ENCODE peak calls at places on chromosomes 2 and 18, in five cellular contexts. A is stimulated activated CD4-positive, alpha-beta T cell treated with anti-CD3 and anti-CD28 coated beads, TNF-alpha, amount 100 ng/mL, for 48 hours; U is stimulated activated CD8-positive, alpha-beta memory T cell treated with anti-CD3 and anti-CD28 coated beads, Interleukin-4, amount 100 ng/mL, for 4 hours; X is right cardiac atrium; D is epithelial cell of esophagus. O is an unnamed sample.

GRCh38 chr2:228318218-228318617 is 136.7 kb upstream of the SPHKAP start:
- DNase-seq in D (peak), X (no peak), A (no peak), U (no peak), O (peak)

GRCh38 chr2:223824301-223824700 is 13.1 kb downstream of the AP1S3 start:
- DNase-seq in D (no peak), A (no peak), U (no peak), X (no peak), O (no peak)

GRCh38 chr2:221255862-221256261 is 316.2 kb downstream of the EPHA4 start:
- DNase-seq in D (no peak), A (no peak), U (no peak), X (no peak), O (no peak)

GRCh38 chr18:62832282-62832681 is 116.9 kb downstream of the PHLPP1 start:
- DNase-seq in U (no peak), X (no peak), A (no peak), D (no peak), O (no peak)

GRCh38 chr2:12227941-12228608 is 481.6 kb downstream of the LPIN1 start:
- DNase-seq in U (no peak), X (no peak), D (no peak), A (no peak), O (peak)

GRCh38 chr2:96798733-96799622 is 17.1 kb upstream of the CNNM3 start:
- DNase-seq in U (no peak), A (no peak), D (no peak), X (no peak), O (no peak)

GRCh38 chr2:207474871-207475485 is 54.8 kb upstream of the CREB1 start:
- DNase-seq in A (peak), X (no peak), D (peak), U (no peak), O (peak)

GRCh38 chr2:240820607-240821428 is 799 bp upstream of the KIF1A start:
- DNase-seq in X (no peak), A (no peak), D (no peak), U (no peak), O (no peak)

GRCh38 chr18:58579561-58580047 is 49.3 kb downstream of the ALPK2 start:
- DNase-seq in D (no peak), U (no peak), A (no peak), X (no peak), O (peak)

GRCh38 chr2:84830758-84831500 is 50.0 kb downstream of the TRABD2A start:
- DNase-seq in D (no peak), X (no peak), A (no peak), U (no peak), O (no peak)

GRCh38 chr2:105517814-105518705 is 119.2 kb upstream of the FHL2 start:
- DNase-seq in X (peak), A (no peak), D (no peak), U (no peak), O (peak)

GRCh38 chr2:98091738-98092137 is 4.8 kb downstream of the VWA3B start:
- DNase-seq in X (no peak), U (no peak), D (no peak), A (no peak), O (no peak)

GRCh38 chr18:13137041-13137938 is 81.3 kb upstream of the LDLRAD4 start:
- DNase-seq in A (no peak), D (peak), U (no peak), X (peak), O (peak)

GRCh38 chr18:12645751-12646203 is 12.1 kb downstream of the SPIRE1 start:
- DNase-seq in A (no peak), U (no peak), X (no peak), D (peak), O (peak)

GRCh38 chr2:217331577-217332139 is 471.8 kb upstream of the TNP1 start:
- DNase-seq in U (no peak), D (peak), X (no peak), A (no peak), O (no peak)

GRCh38 chr2:190858817-190859216 is 21.8 kb upstream of the GLS start:
- DNase-seq in D (peak), X (no peak), U (no peak), A (no peak), O (peak)

GRCh38 chr2:190847504-190848201 is 33.0 kb upstream of the GLS start:
- DNase-seq in D (no peak), U (no peak), X (no peak), A (no peak), O (no peak)

GRCh38 chr2:219399716-219400478 is 12.2 kb upstream of the DNPEP start:
- DNase-seq in U (no peak), X (no peak), D (no peak), A (no peak), O (no peak)

GRCh38 chr2:64404743-64405142 is 49.2 kb upstream of the LGALSL start:
- DNase-seq in A (no peak), X (peak), D (no peak), U (no peak), O (peak)

GRCh38 chr2:135561925-135562324 is 30.6 kb downstream of the R3HDM1 start:
- DNase-seq in U (no peak), X (no peak), D (no peak), A (no peak), O (no peak)

GRCh38 chr2:99598435-99598834 is 108.6 kb upstream of the REV1 start:
- DNase-seq in U (no peak), X (no peak), A (no peak), D (no peak), O (no peak)

GRCh38 chr2:192500550-192501200 is 305.9 kb upstream of the TMEFF2 start:
- DNase-seq in A (no peak), D (peak), U (no peak), X (peak), O (peak)

GRCh38 chr2:65057391-65058052 is 1.3 kb downstream of the CEP68 start:
- DNase-seq in D (peak), U (peak), X (no peak), A (no peak), O (no peak)

GRCh38 chr2:237495521-237496117 is 8.6 kb downstream of the MLPH start:
- DNase-seq in A (no peak), X (no peak), U (no peak), D (no peak), O (no peak)

GRCh38 chr2:60634443-60634842 is 81.0 kb upstream of the BCL11A start:
- DNase-seq in D (no peak), X (no peak), U (no peak), A (no peak), O (no peak)

GRCh38 chr2:60271718-60272117 is 281.7 kb downstream of the BCL11A start:
- DNase-seq in D (no peak), X (no peak), U (no peak), A (no peak), O (no peak)

GRCh38 chr2:112004246-112004645 is 50.8 kb upstream of the TMEM87B start:
- DNase-seq in X (peak), A (no peak), D (no peak), U (no peak), O (no peak)

GRCh38 chr2:97728091-97728596 is 14.8 kb downstream of the ZAP70 start:
- DNase-seq in D (peak), X (peak), A (no peak), U (no peak), O (peak)

GRCh38 chr2:144583741-144584453 is 64.0 kb upstream of the ZEB2 start:
- DNase-seq in D (peak), U (no peak), A (no peak), X (no peak), O (peak)

GRCh38 chr2:98576666-98577312 is 31.5 kb downstream of the COA5 start:
- DNase-seq in U (no peak), X (no peak), D (no peak), A (no peak), O (no peak)

GRCh38 chr2:182301093-182301492 is 125.7 kb downstream of the PDE1A start:
- DNase-seq in D (peak), A (no peak), X (no peak), U (no peak), O (peak)